ENCODE peak calls at places on chromosomes 11 and 22, in seven cellular contexts. A, G, B, K, D, X and F are unnamed samples.

GRCh38 chr11:122101625-122102291 is 14.3 kb downstream of the BLID start:
- DNase-seq in A (peak; percentile 87), G (no peak), B (no peak), K (peak; percentile 87), D (no peak), X (peak; percentile 18), F (no peak)

GRCh38 chr11:72812968-72813739 is 1.1 kb upstream of the ATG16L2 start:
- DNase-seq in A (no peak), G (no peak), B (peak; percentile 60), K (peak; percentile 79), D (peak; percentile 64), X (no peak), F (peak; percentile 90)

GRCh38 chr11:57556041-57556440 is 11.4 kb downstream of the UBE2L6 start:
- DNase-seq in A (no peak), G (no peak), B (no peak), K (no peak), D (no peak), X (no peak), F (peak; percentile 54)

GRCh38 chr11:15038963-15039362 is 34.4 kb upstream of the CALCB start:
- DNase-seq in A (no peak), G (no peak), B (no peak), K (peak; percentile 13), D (peak; percentile 18), X (no peak), F (peak; percentile 31)

GRCh38 chr11:11806586-11806985 is 35.2 kb upstream of the USP47 start:
- DNase-seq in A (peak; percentile 35), G (no peak), B (no peak), K (no peak), D (no peak), X (no peak), F (no peak)

GRCh38 chr11:92886243-92886905 is 83.1 kb upstream of the MTNR1B start:
- DNase-seq in A (peak; percentile 21), G (peak; percentile 23), B (no peak), K (peak; percentile 61), D (peak; percentile 71), X (no peak), F (peak; percentile 63)

GRCh38 chr11:257766-258493 is 20.3 kb upstream of the NLRP6 start:
- DNase-seq in A (no peak), G (no peak), B (no peak), K (no peak), D (no peak), X (no peak), F (no peak)

GRCh38 chr22:28208036-28208435 is 289.0 kb upstream of the PITPNB start:
- DNase-seq in A (no peak), G (no peak), B (no peak), K (peak; percentile 52), D (peak; percentile 12), X (no peak), F (no peak)

GRCh38 chr22:46447906-46448669 is 89.3 kb downstream of the CELSR1 start:
- DNase-seq in A (no peak), G (no peak), B (no peak), K (no peak), D (no peak), X (no peak), F (no peak)

GRCh38 chr22:26172389-26172990 is 3.2 kb downstream of the SEZ6L start:
- DNase-seq in A (no peak), G (no peak), B (no peak), K (peak; percentile 27), D (peak; percentile 22), X (no peak), F (peak; percentile 42)

GRCh38 chr22:17264321-17265052 is 45.3 kb upstream of the ADA2 start:
- DNase-seq in A (no peak), G (no peak), B (no peak), K (peak; percentile 15), D (no peak), X (no peak), F (no peak)

GRCh38 chr11:75279273-75279672 is 38.7 kb downstream of the TPBGL start:
- DNase-seq in A (no peak), G (no peak), B (no peak), K (no peak), D (no peak), X (no peak), F (no peak)

GRCh38 chr11:80900265-80900664 is 1459.4 kb upstream of the TENM4 start:
- DNase-seq in A (no peak), G (no peak), B (no peak), K (no peak), D (no peak), X (no peak), F (no peak)

GRCh38 chr11:74397531-74398243 is 546 bp downstream of the PGM2L1 start:
- DNase-seq in A (no peak), G (no peak), B (peak; percentile 21), K (peak; percentile 30), D (peak; percentile 52), X (no peak), F (peak; percentile 36)

GRCh38 chr11:83194284-83195175 is 1.0 kb downstream of the ANKRD42 start:
- DNase-seq in A (peak; percentile 4), G (no peak), B (peak; percentile 58), K (peak; percentile 87), D (peak; percentile 54), X (no peak), F (peak; percentile 90)

GRCh38 chr11:19370100-19370861 is 129.5 kb upstream of the E2F8 start:
- DNase-seq in A (no peak), G (no peak), B (no peak), K (peak; percentile 82), D (peak; percentile 81), X (no peak), F (no peak)

GRCh38 chr11:77300695-77301094 is 791 bp downstream of the GDPD4 start:
- DNase-seq in A (no peak), G (no peak), B (no peak), K (no peak), D (no peak), X (no peak), F (no peak)

GRCh38 chr22:36048911-36049677 is 20.5 kb upstream of the RBFOX2 start:
- DNase-seq in A (no peak), G (no peak), B (no peak), K (peak; percentile 31), D (no peak), X (no peak), F (no peak)

GRCh38 chr22:32600184-32600583 is 125.6 kb downstream of the FBXO7 start:
- DNase-seq in A (no peak), G (no peak), B (no peak), K (no peak), D (no peak), X (no peak), F (no peak)

GRCh38 chr11:61728940-61729219 is 23.6 kb upstream of the MYRF start:
- DNase-seq in A (no peak), G (no peak), B (no peak), K (peak; percentile 66), D (peak; percentile 80), X (no peak), F (no peak)

GRCh38 chr11:47915407-47916137 is 64.8 kb upstream of the PTPRJ start:
- DNase-seq in A (no peak), G (no peak), B (no peak), K (no peak), D (no peak), X (no peak), F (no peak)

GRCh38 chr11:115759622-115760527 is 255.7 kb upstream of the CADM1 start:
- DNase-seq in A (peak; percentile 4), G (no peak), B (no peak), K (peak; percentile 6), D (no peak), X (no peak), F (no peak)

GRCh38 chr11:16265022-16265421 is 91.3 kb downstream of the SOX6 start:
- DNase-seq in A (no peak), G (no peak), B (no peak), K (no peak), D (no peak), X (no peak), F (no peak)

GRCh38 chr11:8256271-8257002 is 7.2 kb downstream of the LMO1 start:
- DNase-seq in A (no peak), G (no peak), B (no peak), K (no peak), D (no peak), X (no peak), F (no peak)

GRCh38 chr11:17498475-17498874 is 21.8 kb upstream of the ABCC8 start:
- DNase-seq in A (no peak), G (no peak), B (no peak), K (peak; percentile 14), D (no peak), X (no peak), F (peak; percentile 52)

GRCh38 chr22:30909306-30909705 is 59.3 kb downstream of the MORC2 start:
- DNase-seq in A (no peak), G (no peak), B (no peak), K (no peak), D (no peak), X (no peak), F (no peak)

GRCh38 chr11:94786264-94787126 is 18.3 kb downstream of the AMOTL1 start:
- DNase-seq in A (no peak), G (no peak), B (no peak), K (peak; percentile 56), D (no peak), X (no peak), F (peak; percentile 60)

GRCh38 chr22:19974233-19974861 is 32.7 kb upstream of the TXNRD2 start:
- DNase-seq in A (peak; percentile 42), G (no peak), B (no peak), K (peak; percentile 48), D (no peak), X (no peak), F (peak; percentile 45)

GRCh38 chr22:49355206-49355920 is 472.3 kb downstream of the BRD1 start:
- DNase-seq in A (no peak), G (no peak), B (no peak), K (no peak), D (no peak), X (no peak), F (no peak)

GRCh38 chr11:92702771-92703170 is 266.7 kb upstream of the MTNR1B start:
- DNase-seq in A (no peak), G (no peak), B (no peak), K (peak; percentile 65), D (peak; percentile 2), X (no peak), F (no peak)

GRCh38 chr11:86627776-86628455 is 44.5 kb downstream of the ME3 start:
- DNase-seq in A (no peak), G (no peak), B (no peak), K (no peak), D (no peak), X (no peak), F (no peak)

GRCh38 chr11:62143727-62144126 is 19.9 kb downstream of the INCENP start:
- DNase-seq in A (no peak), G (no peak), B (no peak), K (no peak), D (no peak), X (no peak), F (no peak)